ENCODE peak calls at places on chromosomes 6 and 20, in nine cellular contexts. Y is activated CD4-positive, alpha-beta T cell treated with anti-CD3 and anti-CD28 coated beads for 36 hours; B is HTR-8/SVneo; O is GM12892; R is cardiac fibroblast; X is MCF 10A; F is psoas muscle; N is stimulated activated CD4-positive, alpha-beta T cell treated with anti-CD3 and anti-CD28 coated beads, Interleukin-15, amount 100 ng/mL, for 24 hours; Z is Kasumi-1. C is an unnamed sample.

GRCh38 chr20:36493801-36494114 is 47.6 kb upstream of the MYL9 start:
- DNase-seq in N (no peak), F (peak; percentile 92), R (peak; percentile 87), O (no peak), Y (no peak), X (no peak), B (no peak), Z (no peak), C (peak; percentile 89)

GRCh38 chr6:114421219-114421618 is 78.4 kb upstream of the HS3ST5 start:
- DNase-seq in O (no peak), Z (no peak), F (no peak), Y (no peak), R (no peak), N (no peak), B (no peak), X (no peak), C (no peak)

GRCh38 chr6:43575105-43575771 is 600 bp downstream of the XPO5 start:
- DNase-seq in N (no peak), X (peak; percentile 42), Z (peak; percentile 43), R (no peak), Y (peak; percentile 68), B (peak; percentile 49), O (peak; percentile 16), F (no peak), C (peak; percentile 28)

GRCh38 chr6:2875840-2876207 is 27.3 kb downstream of the SERPINB9 start:
- DNase-seq in F (peak; percentile 65), B (no peak), O (no peak), Z (peak; percentile 10), N (peak; percentile 60), Y (peak; percentile 68), X (no peak), R (peak; percentile 28), C (peak; percentile 21)

GRCh38 chr6:134619789-134620188 is 301.9 kb upstream of the SGK1 start:
- DNase-seq in O (no peak), Y (no peak), B (no peak), F (no peak), R (peak; percentile 79), N (no peak), Z (no peak), X (peak; percentile 53), C (peak; percentile 91)

GRCh38 chr6:11113038-11113437 is 1.5 kb upstream of the ERVFRD-1 start:
- DNase-seq in F (no peak), X (no peak), N (no peak), Y (no peak), O (no peak), R (peak; percentile 40), B (no peak), Z (no peak), C (no peak)

GRCh38 chr20:44585042-44585968 is 2.9 kb downstream of the PKIG start:
- DNase-seq in Z (no peak), R (no peak), O (no peak), X (no peak), B (no peak), Y (no peak), F (no peak), N (no peak), C (no peak)

GRCh38 chr6:41846666-41847237 is 48.4 kb downstream of the USP49 start:
- DNase-seq in N (peak; percentile 59), B (peak; percentile 85), O (peak; percentile 17), Z (peak; percentile 90), Y (peak; percentile 67), F (no peak), X (peak; percentile 97), R (peak; percentile 97), C (peak; percentile 95)

GRCh38 chr6:156933201-156934053 is 156.2 kb downstream of the ARID1B start:
- DNase-seq in N (no peak), B (no peak), O (no peak), F (no peak), Z (peak; percentile 17), R (no peak), X (no peak), Y (no peak), C (no peak)

GRCh38 chr20:63432577-63433061 is 39.8 kb downstream of the KCNQ2 start:
- DNase-seq in O (no peak), F (no peak), N (no peak), R (no peak), Z (no peak), B (no peak), Y (no peak), X (no peak), C (no peak)

GRCh38 chr20:61965606-61966491 is 99.8 kb downstream of the TAF4 start:
- DNase-seq in X (no peak), B (no peak), Z (no peak), F (no peak), R (no peak), N (peak; percentile 19), Y (peak; percentile 15), O (no peak), C (no peak)

GRCh38 chr6:21798468-21798867 is 204.9 kb downstream of the SOX4 start:
- DNase-seq in R (no peak), F (no peak), Y (no peak), X (no peak), O (no peak), Z (no peak), N (no peak), B (no peak), C (no peak)

GRCh38 chr6:105326838-105327745 is 75.8 kb downstream of the PREP start:
- DNase-seq in F (peak; percentile 54), N (no peak), R (peak; percentile 52), X (peak; percentile 77), O (no peak), Z (no peak), Y (no peak), B (peak; percentile 33), C (peak; percentile 55)

GRCh38 chr6:82971877-82972460 is 93.7 kb downstream of the UBE3D start:
- DNase-seq in R (no peak), Z (no peak), B (no peak), Y (no peak), N (no peak), F (no peak), X (no peak), O (no peak), C (no peak)

GRCh38 chr20:24773751-24774201 is 175.3 kb upstream of the CST7 start:
- DNase-seq in O (no peak), X (peak; percentile 56), N (peak; percentile 12), F (no peak), R (peak; percentile 81), B (peak; percentile 45), Y (peak; percentile 53), Z (peak; percentile 6), C (peak; percentile 96)

GRCh38 chr6:12010635-12011275 is 1.4 kb upstream of the HIVEP1 start:
- DNase-seq in N (no peak), X (no peak), O (no peak), F (peak; percentile 85), B (peak; percentile 56), R (no peak), Y (peak; percentile 60), Z (peak; percentile 70), C (no peak)

GRCh38 chr6:47061631-47062300 is 19.6 kb upstream of the ADGRF1 start:
- DNase-seq in Z (no peak), F (no peak), R (peak; percentile 50), Y (no peak), X (peak; percentile 81), N (no peak), O (no peak), B (no peak), C (no peak)

C was measured in astrocyte of the spinal cord.